ENCODE peak calls at places on chromosome 9, in four cellular contexts. One of them, this sample, is unnamed.

GRCh38 chr9:36980148-36980974 is 53.7 kb downstream of the PAX5 start:
- DNase-seq in GM12878: no peak
- DNase-seq in HepG2: no peak
- DNase-seq in K562: peak
- DNase-seq in this sample: peak

GRCh38 chr9:126366366-126367011 is 39.9 kb downstream of the MVB12B start:
- DNase-seq in GM12878: no peak
- DNase-seq in HepG2: no peak
- DNase-seq in K562: no peak
- DNase-seq in this sample: no peak

GRCh38 chr9:134071149-134071548 is 3.3 kb upstream of the BRD3 start:
- DNase-seq in GM12878: no peak
- DNase-seq in HepG2: no peak
- DNase-seq in K562: no peak
- DNase-seq in this sample: no peak

GRCh38 chr9:131733601-131734061 is 6.2 kb downstream of the RAPGEF1 start:
- DNase-seq in GM12878: no peak
- DNase-seq in HepG2: no peak
- DNase-seq in K562: no peak
- DNase-seq in this sample: no peak

GRCh38 chr9:89805726-89806125 is 200.9 kb downstream of the GADD45G start:
- DNase-seq in GM12878: no peak
- DNase-seq in HepG2: no peak
- DNase-seq in K562: no peak
- DNase-seq in this sample: no peak

GRCh38 chr9:6224393-6225154 is 9.0 kb downstream of the IL33 start:
- DNase-seq in GM12878: no peak
- DNase-seq in HepG2: no peak
- DNase-seq in K562: no peak
- DNase-seq in this sample: no peak

GRCh38 chr9:136795027-136795402 is 1.1 kb upstream of the CCDC183 start:
- DNase-seq in GM12878: no peak
- DNase-seq in HepG2: no peak
- DNase-seq in K562: no peak
- DNase-seq in this sample: no peak

GRCh38 chr9:114205171-114206015 is 50.1 kb downstream of the COL27A1 start:
- DNase-seq in GM12878: no peak
- DNase-seq in HepG2: no peak
- DNase-seq in K562: no peak
- DNase-seq in this sample: no peak

GRCh38 chr9:121336705-121337104 is 33.3 kb downstream of the STOM start:
- DNase-seq in GM12878: no peak
- DNase-seq in HepG2: no peak
- DNase-seq in K562: no peak
- DNase-seq in this sample: no peak

GRCh38 chr9:13221741-13222140 is 57.8 kb downstream of the MPDZ start:
- DNase-seq in GM12878: no peak
- DNase-seq in HepG2: no peak
- DNase-seq in K562: no peak
- DNase-seq in this sample: no peak

GRCh38 chr9:68941780-68942459 is 72.0 kb downstream of the PRKACG start:
- DNase-seq in GM12878: no peak
- DNase-seq in HepG2: no peak
- DNase-seq in K562: no peak
- DNase-seq in this sample: no peak

GRCh38 chr9:135091545-135091944 is 4.1 kb downstream of the OLFM1 start:
- DNase-seq in GM12878: no peak
- DNase-seq in HepG2: no peak
- DNase-seq in K562: no peak
- DNase-seq in this sample: no peak

GRCh38 chr9:36937346-36937745 is 96.7 kb downstream of the PAX5 start:
- DNase-seq in GM12878: no peak
- DNase-seq in HepG2: no peak
- DNase-seq in K562: no peak
- DNase-seq in this sample: no peak

GRCh38 chr9:88090151-88090581 is 48.1 kb downstream of the SPATA31C2 start:
- DNase-seq in GM12878: no peak
- DNase-seq in HepG2: no peak
- DNase-seq in K562: no peak
- DNase-seq in this sample: no peak

DNA sequence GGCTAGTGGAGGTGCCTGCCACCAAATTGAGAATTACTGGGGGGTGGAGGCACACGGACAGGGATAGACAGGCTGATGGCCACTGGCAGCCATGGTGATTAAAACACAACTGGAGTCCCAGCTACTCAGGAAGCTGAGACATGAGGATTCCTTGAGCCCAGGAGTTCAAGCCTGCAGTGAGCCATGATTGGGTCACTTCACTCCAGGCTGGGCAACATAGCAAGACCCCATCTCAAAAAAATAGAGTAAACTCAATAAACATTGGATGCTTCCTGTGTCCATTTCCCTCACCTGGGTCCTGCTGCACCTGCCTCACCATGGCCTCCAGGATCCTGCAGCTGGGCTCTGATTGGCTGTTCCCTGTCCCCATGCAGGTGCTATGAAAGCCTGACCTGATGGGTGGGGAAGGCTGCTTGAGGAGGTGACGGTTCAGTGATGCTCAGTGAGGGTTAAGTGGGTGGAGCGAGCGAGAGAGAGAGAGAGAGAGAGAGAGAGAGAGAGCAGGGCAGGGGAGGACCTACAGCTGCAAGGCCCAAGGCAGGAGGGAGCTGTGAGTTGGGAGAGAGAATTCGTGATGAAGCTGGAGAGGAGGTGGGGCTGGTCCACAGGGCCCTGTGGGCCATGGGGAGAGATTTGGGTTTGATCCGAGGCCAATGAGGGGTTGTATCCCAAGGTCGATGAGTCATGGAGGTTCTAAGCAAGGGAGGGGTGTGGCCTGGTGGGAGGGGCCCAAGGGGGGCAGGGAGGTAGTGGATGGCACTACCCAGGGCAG is 36.7 kb upstream of the FUBP3 start:
- DNase-seq in GM12878: no peak
- DNase-seq in HepG2: no peak
- DNase-seq in K562: peak
- DNase-seq in this sample: no peak
- TF ChIP-seq ETV6 in GM12878: no peak
- TF ChIP-seq ETV6 in HepG2: no peak
- TF ChIP-seq ETV6 in K562: no peak
- TF ChIP-seq ETV6 in this sample: no peak

DNA sequence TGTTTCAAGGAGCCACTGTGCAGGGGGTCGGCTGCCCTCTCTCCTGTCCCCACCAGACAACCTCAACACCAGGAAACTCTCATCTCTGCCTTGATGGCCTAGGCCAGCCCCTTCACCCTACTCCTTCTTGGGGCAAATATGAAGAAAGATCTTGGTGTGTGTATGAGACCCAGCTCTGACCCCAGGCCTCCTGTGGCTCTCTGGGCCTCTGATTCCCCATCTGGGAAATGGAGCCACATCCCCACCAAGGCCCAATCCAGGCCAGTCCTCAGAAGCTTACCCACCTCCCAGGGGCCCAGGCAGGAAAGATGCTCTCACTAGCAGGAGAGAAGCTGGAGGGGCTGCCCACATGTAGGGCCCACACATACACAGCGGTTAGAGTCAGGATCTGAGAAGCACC is 38.9 kb downstream of the BICD2 start:
- DNase-seq in GM12878: no peak
- DNase-seq in HepG2: no peak
- DNase-seq in K562: no peak
- DNase-seq in this sample: no peak
- TF ChIP-seq CREB1 in GM12878: no peak
- TF ChIP-seq CREB1 in HepG2: no peak
- TF ChIP-seq CREB1 in K562: no peak
- TF ChIP-seq CREB1 in this sample: no peak

DNA sequence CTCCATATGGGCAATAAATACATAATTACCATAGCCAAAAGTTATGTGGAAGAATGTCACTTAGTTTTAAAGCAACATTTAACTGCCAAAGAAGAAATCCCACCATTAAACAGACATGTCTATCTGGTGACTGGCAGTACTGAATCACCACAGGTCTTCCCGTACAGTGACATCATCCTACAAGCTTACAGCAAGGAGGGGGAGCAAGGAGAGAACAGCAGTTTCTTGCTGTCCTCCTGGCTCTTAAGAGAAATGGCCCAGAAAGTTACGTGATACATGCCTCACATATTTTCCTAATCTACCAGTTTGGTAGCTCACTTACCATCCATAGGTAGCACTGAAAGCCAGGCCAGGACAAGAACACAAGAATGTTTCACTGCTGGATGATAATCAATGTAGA is 671.0 kb downstream of the DMRTA1 start:
- DNase-seq in GM12878: no peak
- DNase-seq in HepG2: no peak
- DNase-seq in K562: no peak
- DNase-seq in this sample: no peak
- TF ChIP-seq MAX in GM12878: no peak
- TF ChIP-seq MAX in HepG2: no peak
- TF ChIP-seq MAX in K562: no peak
- TF ChIP-seq MAX in this sample: no peak

GRCh38 chr9:111598730-111599091 is 736 bp downstream of the PTGR1 start:
- DNase-seq in GM12878: no peak
- DNase-seq in HepG2: peak
- DNase-seq in K562: no peak
- DNase-seq in this sample: no peak
- TF ChIP-seq ETV6 in GM12878: no peak
- TF ChIP-seq ETV6 in HepG2: no peak
- TF ChIP-seq ETV6 in K562: no peak
- TF ChIP-seq ETV6 in this sample: no peak

GRCh38 chr9:1875251-1875851 is 139.8 kb upstream of the SMARCA2 start:
- DNase-seq in GM12878: peak
- DNase-seq in HepG2: no peak
- DNase-seq in K562: no peak
- DNase-seq in this sample: no peak
- TF ChIP-seq CREB1 in GM12878: no peak
- TF ChIP-seq CREB1 in HepG2: no peak
- TF ChIP-seq CREB1 in K562: no peak
- TF ChIP-seq CREB1 in this sample: no peak

DNA sequence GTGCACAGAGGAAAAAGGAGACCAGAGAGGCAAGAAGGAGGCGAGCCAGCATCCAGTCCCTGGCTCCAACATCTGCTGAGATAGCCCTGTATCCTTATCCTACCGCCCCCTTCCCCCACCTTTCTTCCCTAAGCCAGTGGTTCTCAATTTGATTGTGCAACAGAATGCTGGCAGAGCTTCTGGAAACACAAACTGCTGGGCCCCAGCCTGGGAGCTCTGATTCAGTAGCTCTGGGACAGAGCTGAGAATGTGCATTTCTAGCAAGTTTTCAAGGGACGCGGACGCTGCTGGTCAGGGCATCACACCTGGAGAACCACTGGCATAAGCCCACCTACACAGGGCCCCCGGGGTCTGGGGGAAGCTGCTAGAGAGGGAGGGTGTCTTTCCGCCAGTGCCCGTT is 21.1 kb downstream of the AK8 start:
- DNase-seq in GM12878: no peak
- DNase-seq in HepG2: no peak
- DNase-seq in K562: no peak
- DNase-seq in this sample: no peak
- TF ChIP-seq MAX in GM12878: no peak
- TF ChIP-seq MAX in HepG2: no peak
- TF ChIP-seq MAX in K562: no peak
- TF ChIP-seq MAX in this sample: no peak

DNA sequence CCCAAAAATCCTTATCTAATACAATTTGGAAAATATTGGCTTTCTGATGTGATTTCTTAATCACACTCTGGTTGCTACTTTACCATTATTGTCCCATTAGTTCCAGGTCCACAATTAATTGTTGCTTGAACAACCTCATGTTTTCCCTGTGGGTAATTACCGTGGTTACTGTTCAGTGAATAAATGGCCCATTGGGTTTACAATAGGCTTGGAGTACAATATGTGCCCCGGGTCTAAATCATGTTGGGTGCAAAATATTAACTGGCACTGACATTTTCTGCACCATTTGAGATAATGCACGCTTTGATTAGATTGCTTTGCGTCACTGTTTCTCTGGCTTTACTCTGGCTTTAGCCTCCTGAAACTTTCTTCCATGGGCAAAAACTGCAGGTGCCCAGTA is 163.7 kb downstream of the GABBR2 start:
- DNase-seq in GM12878: no peak
- DNase-seq in HepG2: no peak
- DNase-seq in K562: no peak
- DNase-seq in this sample: no peak
- TF ChIP-seq ETV6 in GM12878: no peak
- TF ChIP-seq ETV6 in HepG2: no peak
- TF ChIP-seq ETV6 in K562: no peak
- TF ChIP-seq ETV6 in this sample: no peak